ENCODE peak calls at places on chromosome 14, in five cellular contexts. M is stimulated activated CD4-positive, alpha-beta T cell treated with anti-CD3 and anti-CD28 coated beads, TNF-alpha, amount 100 ng/mL, for 1 hour; C is neural crest cell; S is dermis blood vessel endothelial cell; G is AG10803. L is an unnamed sample.

GRCh38 chr14:100348253-100348729 is 25.2 kb downstream of the SLC25A47 start:
- DNase-seq in C (no peak), M (no peak), S (no peak), G (no peak), L (no peak)

GRCh38 chr14:24829862-24830261 is 195.9 kb upstream of the GZMB start:
- DNase-seq in G (no peak), M (no peak), S (no peak), C (no peak), L (no peak)

GRCh38 chr14:32820686-32821085 is 118.0 kb upstream of the NPAS3 start:
- DNase-seq in C (no peak), S (no peak), G (no peak), M (no peak), L (no peak)

GRCh38 chr14:96359959-96360358 is 3.2 kb downstream of the ATG2B start:
- DNase-seq in G (no peak), M (no peak), S (no peak), C (no peak), L (no peak)

GRCh38 chr14:73995977-73996378 is 23.1 kb downstream of the ENTPD5 start:
- DNase-seq in C (no peak), S (no peak), G (no peak), M (no peak), L (no peak)

GRCh38 chr14:75264036-75264435 is 14.6 kb upstream of the FOS start:
- DNase-seq in M (no peak), S (no peak), G (no peak), C (no peak), L (no peak)

GRCh38 chr14:92513204-92513965 is at the start of gene RIN3:
- DNase-seq in S (peak), G (peak), M (no peak), C (peak), L (peak)

GRCh38 chr14:63493246-63493645 is 49.9 kb downstream of the PPP2R5E start:
- DNase-seq in S (peak), C (no peak), G (peak), M (no peak), L (peak)

GRCh38 chr14:80425686-80426085 is 214.4 kb upstream of the DIO2 start:
- DNase-seq in M (no peak), C (no peak), S (peak), G (peak), L (peak)

GRCh38 chr14:64806862-64807495 is 72.7 kb downstream of the SPTB start:
- DNase-seq in S (no peak), G (no peak), C (no peak), M (no peak), L (no peak)

GRCh38 chr14:93114713-93115068 is 1.0 kb downstream of the ITPK1 start:
- DNase-seq in C (no peak), M (no peak), G (no peak), S (no peak), L (no peak)

GRCh38 chr14:94702629-94703028 is 67.3 kb downstream of the GSC start:
- DNase-seq in C (no peak), M (no peak), S (no peak), G (no peak), L (no peak)

GRCh38 chr14:105860615-105861580 is 334.5 kb downstream of the TMEM121 start:
- DNase-seq in G (no peak), C (no peak), S (no peak), M (no peak), L (no peak)

GRCh38 chr14:75249251-75249957 is 29.2 kb upstream of the FOS start:
- DNase-seq in G (no peak), M (peak), S (no peak), C (no peak), L (no peak)

GRCh38 chr14:88232783-88233182 is 90.3 kb downstream of the KCNK10 start:
- DNase-seq in G (no peak), S (no peak), M (no peak), C (no peak), L (no peak)

GRCh38 chr14:48398675-48399282 is 723.4 kb upstream of the MDGA2 start:
- DNase-seq in S (peak), M (no peak), G (peak), C (peak), L (peak)

GRCh38 chr14:49923442-49923841 is 30.6 kb downstream of the ARF6 start:
- DNase-seq in M (no peak), S (no peak), G (no peak), C (no peak), L (no peak)